ENCODE peak calls at places on chromosome 13, in eight cellular contexts. G is esophagus squamous epithelium, L is colonic mucosa, Q is nephron progenitor cell, B is breast epithelium, V is ascending aorta, S is kidney epithelial cell, Z is PC-3. Y is an unnamed sample.

GRCh38 chr13:114041493-114041892 is 67.6 kb upstream of the C13orf46 start:
- DNase-seq in Z (no peak), L (no peak), V (no peak), S (no peak), G (no peak), Q (no peak), B (no peak), Y (no peak)

GRCh38 chr13:33017410-33017929 is 1.2 kb downstream of the KL start:
- DNase-seq in B (no peak), V (peak), Z (no peak), L (peak), G (no peak), Q (peak), S (peak), Y (no peak)

GRCh38 chr13:107271226-107271625 is 703.3 kb upstream of the ARGLU1 start:
- DNase-seq in S (peak), V (no peak), G (no peak), Q (no peak), B (no peak), Z (peak), L (no peak), Y (no peak)

GRCh38 chr13:65926750-65927171 is 1303.4 kb downstream of the PCDH9 start:
- DNase-seq in B (no peak), G (no peak), S (no peak), V (peak), Q (peak), Z (peak), L (peak), Y (no peak)

GRCh38 chr13:40682449-40683240 is 16.2 kb upstream of the FOXO1 start:
- DNase-seq in Q (no peak), G (no peak), Z (peak), L (no peak), V (no peak), S (no peak), B (no peak), Y (no peak)

GRCh38 chr13:72208112-72208645 is 341.2 kb upstream of the DACH1 start:
- DNase-seq in Z (peak), Q (no peak), S (no peak), G (no peak), V (no peak), B (no peak), L (no peak), Y (no peak)

GRCh38 chr13:110520431-110521295 is 40.9 kb downstream of the RAB20 start:
- DNase-seq in S (no peak), L (peak), G (no peak), Z (no peak), B (no peak), Q (no peak), V (peak), Y (no peak)

GRCh38 chr13:91579320-91579719 is 180.9 kb downstream of the GPC5 start:
- DNase-seq in B (no peak), Q (no peak), S (no peak), Z (no peak), L (no peak), G (no peak), V (no peak), Y (no peak)

GRCh38 chr13:72500851-72501250 is 226.6 kb downstream of the MZT1 start:
- DNase-seq in G (no peak), V (no peak), Z (no peak), B (no peak), Q (no peak), S (no peak), L (no peak), Y (no peak)

GRCh38 chr13:21668665-21669599 is 1.9 kb upstream of the FGF9 start:
- DNase-seq in G (no peak), S (no peak), L (peak), V (no peak), Q (peak), B (no peak), Z (no peak), Y (no peak)

GRCh38 chr13:101576977-101577376 is 124.5 kb downstream of the ITGBL1 start:
- DNase-seq in Z (no peak), V (no peak), G (no peak), Q (no peak), S (no peak), L (no peak), B (no peak), Y (no peak)

GRCh38 chr13:43054803-43055802 is 31.7 kb downstream of the DNAJC15 start:
- DNase-seq in V (no peak), G (no peak), L (peak), B (no peak), S (peak), Q (peak), Z (peak), Y (no peak)

GRCh38 chr13:93224545-93224944 is 2.1 kb upstream of the GPC6 start:
- DNase-seq in Z (peak), L (no peak), S (no peak), Q (no peak), G (no peak), V (no peak), B (no peak), Y (no peak)

GRCh38 chr13:23512762-23513395 is 57.3 kb upstream of the TNFRSF19 start:
- DNase-seq in B (no peak), S (no peak), Z (peak), L (no peak), G (no peak), V (no peak), Q (no peak), Y (no peak)

GRCh38 chr13:70960841-70961443 is 852.7 kb upstream of the KLHL1 start:
- DNase-seq in B (no peak), V (no peak), L (no peak), G (no peak), Q (no peak), S (peak), Z (peak), Y (no peak)

GRCh38 chr13:27654816-27655215 is 33.1 kb downstream of the POLR1D start:
- DNase-seq in V (no peak), B (no peak), Q (no peak), Z (no peak), S (no peak), G (no peak), L (no peak), Y (no peak)

GRCh38 chr13:23159587-23160240 is 21.1 kb upstream of the SGCG start:
- DNase-seq in V (no peak), B (no peak), S (no peak), G (no peak), L (no peak), Q (peak), Z (no peak), Y (no peak)

GRCh38 chr13:101838305-101838835 is 385.9 kb downstream of the ITGBL1 start:
- DNase-seq in G (no peak), Q (no peak), S (no peak), Z (peak), B (no peak), V (no peak), L (no peak), Y (no peak)

GRCh38 chr13:98598043-98598442 is 21.1 kb upstream of the STK24 start:
- DNase-seq in S (no peak), Q (no peak), G (no peak), Z (no peak), B (no peak), L (no peak), V (no peak), Y (no peak)
- TF ChIP-seq CTCF in S (no peak), Q (no peak), G (no peak), Z (no peak), B (no peak), L (no peak), V (peak), Y (peak)

GRCh38 chr13:35840991-35841604 is 290.1 kb downstream of the DCLK1 start:
- DNase-seq in L (no peak), V (no peak), Z (no peak), Q (no peak), S (no peak), G (no peak), B (no peak), Y (no peak)
- TF ChIP-seq CTCF in L (no peak), V (no peak), Z (no peak), Q (no peak), S (no peak), G (no peak), B (no peak), Y (no peak)

GRCh38 chr13:25034173-25034572 is 61.8 kb upstream of the PABPC3 start:
- DNase-seq in V (no peak), L (no peak), G (no peak), S (no peak), Z (no peak), Q (no peak), B (no peak), Y (no peak)

GRCh38 chr13:25032160-25032559 is 63.8 kb upstream of the PABPC3 start:
- DNase-seq in Z (no peak), L (no peak), G (no peak), B (no peak), S (no peak), V (no peak), Q (no peak), Y (no peak)

GRCh38 chr13:25042141-25042540 is 53.8 kb upstream of the PABPC3 start:
- DNase-seq in Q (no peak), S (no peak), L (no peak), G (no peak), V (no peak), Z (no peak), B (no peak), Y (no peak)

DNA sequence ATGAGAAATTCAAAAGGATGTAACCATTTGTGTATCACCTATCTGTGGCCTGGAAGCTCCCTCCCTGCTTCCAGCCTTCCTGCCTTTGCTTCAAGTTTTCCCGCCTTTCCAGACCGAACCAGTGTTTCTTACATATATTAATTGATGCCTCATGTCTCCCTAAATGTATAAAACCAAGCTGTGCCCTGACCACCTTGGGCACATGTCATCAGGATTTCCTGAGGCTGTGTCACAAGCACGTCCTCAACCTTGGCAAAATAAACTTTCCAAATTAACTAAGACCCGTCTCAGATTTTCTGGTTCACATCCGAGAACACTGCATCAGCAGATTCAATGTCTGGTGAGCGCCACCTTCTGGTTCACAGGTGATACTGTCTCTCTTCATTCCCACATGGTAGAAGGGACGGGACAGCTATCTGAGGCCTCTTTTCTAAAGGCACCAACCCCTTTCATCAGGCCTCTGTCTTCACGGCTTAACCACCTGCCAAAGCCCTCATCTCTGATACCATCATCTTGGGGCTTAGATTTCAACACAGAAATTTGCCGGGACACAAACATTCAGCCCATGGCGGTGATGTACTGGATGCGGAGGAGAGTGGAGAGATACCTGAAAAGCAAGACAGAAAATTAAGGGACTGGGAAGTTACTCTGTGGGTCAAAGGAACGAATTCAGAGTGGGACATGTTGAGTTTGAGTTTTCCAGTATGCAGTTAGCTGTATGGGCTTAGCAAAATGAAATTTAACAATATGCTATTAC is 58.7 kb upstream of the PABPC3 start:
- DNase-seq in L (peak), B (no peak), G (no peak), Z (peak), V (no peak), Q (peak), S (peak), Y (no peak)
- TF ChIP-seq CTCF in L (peak), B (peak), G (peak), Z (peak), V (peak), Q (peak), S (peak), Y (peak)

DNA sequence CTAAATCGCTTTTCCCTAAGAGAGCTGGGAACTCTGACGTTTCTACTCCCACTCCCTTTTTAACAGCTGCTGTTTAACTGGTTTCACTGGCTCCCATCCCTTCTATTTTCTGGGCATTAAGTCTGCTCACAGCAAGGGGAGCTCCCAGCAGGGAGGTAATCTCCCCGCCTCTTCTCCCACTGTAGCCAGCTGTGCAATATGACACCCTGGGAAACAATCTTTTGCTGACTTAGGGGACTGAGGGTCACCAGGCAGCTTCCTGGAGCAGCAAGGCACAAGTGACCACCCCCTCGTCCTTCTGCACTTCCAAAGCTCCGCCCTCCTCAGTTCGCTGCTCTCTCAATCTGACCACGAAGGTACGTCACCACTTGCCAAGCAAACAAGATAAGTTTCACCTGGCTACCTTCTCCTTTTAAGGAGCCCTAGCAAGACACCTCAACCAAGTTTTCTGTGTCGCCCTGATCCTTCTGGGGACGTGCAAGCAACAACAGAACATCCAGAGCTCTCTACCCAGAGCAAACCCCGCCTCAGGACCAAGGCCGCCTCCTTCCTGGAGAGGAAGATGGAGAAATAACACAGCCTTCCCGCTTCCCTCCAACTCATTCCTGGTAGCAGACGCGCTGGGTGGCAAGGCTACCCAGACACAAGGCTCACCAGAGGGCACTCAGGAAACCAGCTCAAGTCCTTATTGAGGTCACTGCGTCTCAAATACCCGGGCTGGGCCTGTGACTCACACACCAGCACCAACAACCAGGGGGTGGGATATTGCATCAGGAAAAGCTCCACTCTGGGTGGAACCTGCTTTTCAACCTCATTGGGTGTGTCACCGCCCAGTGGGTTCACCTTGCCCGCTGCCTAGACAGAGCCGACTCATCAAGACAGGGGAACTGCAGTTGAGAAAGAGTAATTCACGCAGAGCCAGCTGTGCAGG is 92.4 kb downstream of the STK24 start:
- DNase-seq in G (no peak), Z (peak), L (peak), V (peak), B (peak), S (peak), Q (peak), Y (no peak)
- TF ChIP-seq CTCF in G (peak), Z (no peak), L (no peak), V (no peak), B (peak), S (peak), Q (no peak), Y (peak)